ENCODE peak calls at places on chromosomes 6 and 20, in four cellular contexts. Y, A, F and R are unnamed samples.

GRCh38 chr6:6148192-6148815 is 141.6 kb upstream of the NRN1 start:
- DNase-seq in Y (no peak), A (no peak), F (no peak), R (no peak)

GRCh38 chr6:146027586-146028249 is 1.1 kb upstream of the GRM1 start:
- DNase-seq in Y (no peak), A (no peak), F (peak), R (no peak)

GRCh38 chr20:53899351-53900167 is 170.8 kb downstream of the BCAS1 start:
- DNase-seq in Y (peak), A (peak), F (peak), R (no peak)

GRCh38 chr6:1657116-1657776 is 47.5 kb downstream of the FOXC1 start:
- DNase-seq in Y (no peak), A (no peak), F (no peak), R (no peak)

GRCh38 chr6:161139304-161139765 is 134.5 kb downstream of the AGPAT4 start:
- DNase-seq in Y (no peak), A (no peak), F (no peak), R (no peak)

GRCh38 chr20:22995923-22996322 is 39.2 kb upstream of the SSTR4 start:
- DNase-seq in Y (no peak), A (no peak), F (no peak), R (no peak)

GRCh38 chr20:20683020-20683419 is 29.4 kb downstream of the RALGAPA2 start:
- DNase-seq in Y (no peak), A (no peak), F (no peak), R (no peak)

GRCh38 chr6:134240664-134241431 is 77.1 kb downstream of the SGK1 start:
- DNase-seq in Y (peak), A (no peak), F (no peak), R (no peak)

GRCh38 chr6:109348246-109348645 is 34.0 kb downstream of the CD164 start:
- DNase-seq in Y (no peak), A (no peak), F (no peak), R (no peak)

GRCh38 chr6:39157511-39157910 is 42.5 kb upstream of the SAYSD1 start:
- DNase-seq in Y (no peak), A (no peak), F (peak), R (no peak)

GRCh38 chr6:34523441-34524206 is 32.5 kb downstream of the SPDEF start:
- DNase-seq in Y (no peak), A (no peak), F (no peak), R (no peak)

GRCh38 chr6:35717449-35718353 is 19.1 kb upstream of the ARMC12 start:
- DNase-seq in Y (no peak), A (no peak), F (no peak), R (no peak)

GRCh38 chr6:30759575-30760239 is 15.4 kb upstream of the IER3 start:
- DNase-seq in Y (no peak), A (peak), F (no peak), R (no peak)

GRCh38 chr6:161869491-161869890 is 595.6 kb upstream of the AGPAT4 start:
- DNase-seq in Y (no peak), A (no peak), F (no peak), R (no peak)

GRCh38 chr6:116764961-116765841 is at the start of gene FAM162B:
- DNase-seq in Y (peak), A (peak), F (peak), R (no peak)

GRCh38 chr20:41393705-41394066 is 27.1 kb upstream of the EMILIN3 start:
- DNase-seq in Y (no peak), A (no peak), F (no peak), R (no peak)

GRCh38 chr6:93105017-93105416 is 314.3 kb downstream of the EPHA7 start:
- DNase-seq in Y (no peak), A (peak), F (no peak), R (no peak)

GRCh38 chr6:168648730-168649129 is 207.7 kb downstream of the SMOC2 start:
- DNase-seq in Y (no peak), A (no peak), F (no peak), R (no peak)

GRCh38 chr20:23857954-23858565 is 21.5 kb downstream of the CST5 start:
- DNase-seq in Y (no peak), A (no peak), F (no peak), R (no peak)

GRCh38 chr6:56720882-56721281 is 78.2 kb upstream of the DST start:
- DNase-seq in Y (no peak), A (no peak), F (peak), R (no peak)

GRCh38 chr20:57896563-57896962 is 186.7 kb upstream of the PMEPA1 start:
- DNase-seq in Y (no peak), A (no peak), F (no peak), R (no peak)

GRCh38 chr20:37383229-37383989 is 37.5 kb downstream of the SRC start:
- DNase-seq in Y (peak), A (peak), F (no peak), R (no peak)

GRCh38 chr6:72649032-72649984 is 27.4 kb downstream of the KCNQ5 start:
- DNase-seq in Y (peak), A (peak), F (no peak), R (peak)

GRCh38 chr6:113364781-113365545 is 492.2 kb upstream of the MARCKS start:
- DNase-seq in Y (no peak), A (peak), F (no peak), R (no peak)

GRCh38 chr6:166971271-166971670 is 14.9 kb upstream of the RNASET2 start:
- DNase-seq in Y (no peak), A (no peak), F (no peak), R (no peak)

GRCh38 chr20:51767018-51767866 is 948 bp downstream of the ATP9A start:
- DNase-seq in Y (peak), A (peak), F (peak), R (no peak)

GRCh38 chr6:79632580-79632979 is 1.5 kb downstream of the SH3BGRL2 start:
- DNase-seq in Y (no peak), A (peak), F (no peak), R (no peak)

GRCh38 chr6:72739368-72739779 is 117.5 kb downstream of the KCNQ5 start:
- DNase-seq in Y (no peak), A (no peak), F (no peak), R (no peak)

GRCh38 chr6:168865-169455 is 123.3 kb upstream of the DUSP22 start:
- DNase-seq in Y (no peak), A (peak), F (no peak), R (no peak)

GRCh38 chr20:43778375-43778774 is 51.6 kb upstream of the GTSF1L start:
- DNase-seq in Y (no peak), A (no peak), F (no peak), R (no peak)

GRCh38 chr20:24747015-24747712 is 201.9 kb upstream of the CST7 start:
- DNase-seq in Y (no peak), A (no peak), F (no peak), R (no peak)